ENCODE peak calls at places on chromosomes 3 and 15, in five cellular contexts. Q is A549, C is pancreas, S is progenitor cell of endocrine pancreas, R is glutamatergic neuron. E is an unnamed sample.

GRCh38 chr3:197692641-197693040 is 44.1 kb downstream of the RUBCN start:
- DNase-seq in C (no peak), Q (no peak), S (no peak), R (no peak), E (no peak)

GRCh38 chr15:99998661-99999101 is 265.4 kb upstream of the LYSMD4 start:
- DNase-seq in R (no peak), Q (no peak), C (no peak), S (no peak), E (no peak)

GRCh38 chr3:54882114-54882833 is 45.6 kb downstream of the LRTM1 start:
- DNase-seq in R (no peak), S (no peak), Q (peak), C (no peak), E (no peak)

GRCh38 chr15:48391950-48392349 is 60.7 kb downstream of the DUT start:
- DNase-seq in S (no peak), R (no peak), C (no peak), Q (no peak), E (no peak)

GRCh38 chr3:14424711-14425573 is 22.5 kb downstream of the SLC6A6 start:
- DNase-seq in C (no peak), Q (no peak), S (no peak), R (no peak), E (peak)

GRCh38 chr15:82044373-82045178 is 1.2 kb downstream of the MEX3B start:
- DNase-seq in R (peak), S (peak), Q (peak), C (peak), E (peak)

GRCh38 chr3:171187706-171188290 is 161.3 kb upstream of the SLC2A2 start:
- DNase-seq in Q (peak), C (peak), S (peak), R (no peak), E (peak)

GRCh38 chr3:135992072-135992471 is 26.5 kb downstream of the PPP2R3A start:
- DNase-seq in S (no peak), R (no peak), Q (no peak), C (no peak), E (no peak)

GRCh38 chr3:11944052-11944673 is 60.0 kb upstream of the SYN2 start:
- DNase-seq in S (no peak), R (no peak), Q (peak), C (peak), E (no peak)

GRCh38 chr3:40841131-40841530 is 316.4 kb downstream of the ZNF621 start:
- DNase-seq in C (no peak), Q (no peak), S (no peak), R (no peak), E (no peak)

GRCh38 chr3:151135548-151136337 is 50.3 kb downstream of the MED12L start:
- DNase-seq in S (no peak), C (peak), R (no peak), Q (no peak), E (peak)

GRCh38 chr15:42737529-42738328 is 801 bp upstream of the CDAN1 start:
- DNase-seq in Q (no peak), C (no peak), S (no peak), R (no peak), E (no peak)

GRCh38 chr3:134775831-134776230 is 19.2 kb upstream of the EPHB1 start:
- DNase-seq in S (no peak), R (no peak), Q (no peak), C (no peak), E (no peak)

GRCh38 chr3:32487781-32488526 is 14.7 kb downstream of the CMTM6 start:
- DNase-seq in Q (no peak), R (no peak), C (no peak), S (no peak), E (no peak)

GRCh38 chr3:28700728-28701127 is 352.1 kb upstream of the AZI2 start:
- DNase-seq in S (no peak), Q (no peak), R (no peak), C (no peak), E (no peak)

GRCh38 chr3:94098487-94098886 is 35.6 kb downstream of the NSUN3 start:
- DNase-seq in C (no peak), Q (no peak), S (no peak), R (no peak), E (no peak)

GRCh38 chr3:124168271-124168670 is 176.3 kb upstream of the ROPN1 start:
- DNase-seq in Q (no peak), C (no peak), R (no peak), S (no peak), E (no peak)

GRCh38 chr3:109018828-109019227 is 65.1 kb upstream of the GUCA1C start:
- DNase-seq in C (peak), S (no peak), Q (no peak), R (no peak), E (no peak)

GRCh38 chr15:72835289-72835890 is 51.8 kb upstream of the ADPGK start:
- DNase-seq in Q (no peak), S (no peak), R (peak), C (no peak), E (no peak)

GRCh38 chr15:62390793-62391543 is 225.9 kb upstream of the C2CD4B start:
- DNase-seq in R (peak), Q (peak), S (peak), C (peak), E (peak)

GRCh38 chr15:98649621-98649995 is 1.3 kb downstream of the IGF1R start:
- DNase-seq in C (peak), R (peak), Q (peak), S (peak), E (no peak)

GRCh38 chr3:54756330-54756731 is 171.5 kb downstream of the LRTM1 start:
- DNase-seq in Q (no peak), S (no peak), C (no peak), R (no peak), E (no peak)

GRCh38 chr3:156718622-156719300 is 44.4 kb downstream of the TIPARP start:
- DNase-seq in Q (no peak), R (no peak), S (no peak), C (no peak), E (no peak)

GRCh38 chr3:71582612-71583568 is 638 bp downstream of the FOXP1 start:
- DNase-seq in R (peak), C (peak), Q (no peak), S (peak), E (peak)

GRCh38 chr3:121661376-121661775 is 673 bp upstream of the HCLS1 start:
- DNase-seq in R (no peak), Q (no peak), S (no peak), C (no peak), E (no peak)

GRCh38 chr15:68354923-68355322 is 77.0 kb downstream of the ITGA11 start:
- DNase-seq in C (no peak), R (no peak), Q (peak), S (no peak), E (no peak)

GRCh38 chr15:82538961-82539689 is 1.1 kb downstream of the RPS17 start:
- DNase-seq in C (no peak), R (peak), S (no peak), Q (no peak), E (no peak)

GRCh38 chr15:60804986-60805949 is 326.3 kb upstream of the ICE2 start:
- DNase-seq in Q (no peak), C (peak), R (no peak), S (no peak), E (no peak)

E was measured in GDM1.